ENCODE peak calls at places on chromosome 4, in ten cellular contexts. One of them, this sample, is unnamed.

GRCh38 chr4:24063771-24064170 is 173.9 kb upstream of the PPARGC1A start:
- DNase-seq in lung: no peak
- DNase-seq in A673: peak
- DNase-seq in suprapubic skin: no peak
- DNase-seq in omental fat pad: no peak
- DNase-seq in K562: no peak
- DNase-seq in HCT116: no peak
- DNase-seq in nephron progenitor cell: no peak
- DNase-seq in hepatocyte: no peak
- DNase-seq in uterus: no peak
- DNase-seq in this sample: no peak

GRCh38 chr4:84962102-84962501 is 4.4 kb downstream of the WDFY3 start:
- DNase-seq in lung: no peak
- DNase-seq in A673: no peak
- DNase-seq in suprapubic skin: no peak
- DNase-seq in omental fat pad: no peak
- DNase-seq in K562: no peak
- DNase-seq in HCT116: no peak
- DNase-seq in nephron progenitor cell: no peak
- DNase-seq in hepatocyte: no peak
- DNase-seq in uterus: no peak
- DNase-seq in this sample: no peak

GRCh38 chr4:184306949-184307348 is 89.3 kb upstream of the ENPP6 start:
- DNase-seq in lung: no peak
- DNase-seq in A673: no peak
- DNase-seq in suprapubic skin: no peak
- DNase-seq in omental fat pad: no peak
- DNase-seq in K562: no peak
- DNase-seq in HCT116: no peak
- DNase-seq in nephron progenitor cell: no peak
- DNase-seq in hepatocyte: no peak
- DNase-seq in uterus: no peak
- DNase-seq in this sample: no peak

GRCh38 chr4:74934016-74934821 is 1.3 kb downstream of the PARM1 start:
- DNase-seq in lung: peak
- DNase-seq in A673: peak
- DNase-seq in suprapubic skin: no peak
- DNase-seq in omental fat pad: no peak
- DNase-seq in K562: no peak
- DNase-seq in HCT116: no peak
- DNase-seq in nephron progenitor cell: peak
- DNase-seq in hepatocyte: peak
- DNase-seq in uterus: peak
- DNase-seq in this sample: peak

GRCh38 chr4:8128096-8128856 is 30.3 kb downstream of the ABLIM2 start:
- DNase-seq in lung: no peak
- DNase-seq in A673: no peak
- DNase-seq in suprapubic skin: no peak
- DNase-seq in omental fat pad: no peak
- DNase-seq in K562: no peak
- DNase-seq in HCT116: no peak
- DNase-seq in nephron progenitor cell: peak
- DNase-seq in hepatocyte: no peak
- DNase-seq in uterus: no peak
- DNase-seq in this sample: no peak

GRCh38 chr4:95304898-95305297 is 243.9 kb downstream of the UNC5C start:
- DNase-seq in lung: peak
- DNase-seq in A673: no peak
- DNase-seq in suprapubic skin: no peak
- DNase-seq in omental fat pad: no peak
- DNase-seq in K562: no peak
- DNase-seq in HCT116: no peak
- DNase-seq in nephron progenitor cell: no peak
- DNase-seq in hepatocyte: no peak
- DNase-seq in uterus: no peak
- DNase-seq in this sample: peak

GRCh38 chr4:47383829-47384427 is 79.6 kb downstream of the COMMD8 start:
- DNase-seq in lung: no peak
- DNase-seq in A673: peak
- DNase-seq in suprapubic skin: no peak
- DNase-seq in omental fat pad: no peak
- DNase-seq in K562: peak
- DNase-seq in HCT116: peak
- DNase-seq in nephron progenitor cell: no peak
- DNase-seq in hepatocyte: peak
- DNase-seq in uterus: no peak
- DNase-seq in this sample: no peak

GRCh38 chr4:23952258-23952657 is 62.4 kb upstream of the PPARGC1A start:
- DNase-seq in lung: no peak
- DNase-seq in A673: no peak
- DNase-seq in suprapubic skin: no peak
- DNase-seq in omental fat pad: no peak
- DNase-seq in K562: no peak
- DNase-seq in HCT116: no peak
- DNase-seq in nephron progenitor cell: no peak
- DNase-seq in hepatocyte: no peak
- DNase-seq in uterus: no peak
- DNase-seq in this sample: no peak

GRCh38 chr4:115424852-115425251 is 311.4 kb upstream of the NDST4 start:
- DNase-seq in lung: no peak
- DNase-seq in A673: no peak
- DNase-seq in suprapubic skin: no peak
- DNase-seq in omental fat pad: no peak
- DNase-seq in K562: no peak
- DNase-seq in HCT116: no peak
- DNase-seq in nephron progenitor cell: no peak
- DNase-seq in hepatocyte: no peak
- DNase-seq in uterus: no peak
- DNase-seq in this sample: peak

GRCh38 chr4:3342182-3342854 is 49.5 kb downstream of the RGS12 start:
- DNase-seq in lung: no peak
- DNase-seq in A673: peak
- DNase-seq in suprapubic skin: no peak
- DNase-seq in omental fat pad: no peak
- DNase-seq in K562: no peak
- DNase-seq in HCT116: no peak
- DNase-seq in nephron progenitor cell: no peak
- DNase-seq in hepatocyte: peak
- DNase-seq in uterus: no peak
- DNase-seq in this sample: no peak

GRCh38 chr4:41303372-41304118 is 46.8 kb downstream of the UCHL1 start:
- DNase-seq in lung: no peak
- DNase-seq in A673: no peak
- DNase-seq in suprapubic skin: no peak
- DNase-seq in omental fat pad: no peak
- DNase-seq in K562: no peak
- DNase-seq in HCT116: no peak
- DNase-seq in nephron progenitor cell: no peak
- DNase-seq in hepatocyte: no peak
- DNase-seq in uterus: no peak
- DNase-seq in this sample: no peak

GRCh38 chr4:77621254-77621653 is 15.6 kb downstream of the CXCL13 start:
- DNase-seq in lung: no peak
- DNase-seq in A673: no peak
- DNase-seq in suprapubic skin: no peak
- DNase-seq in omental fat pad: no peak
- DNase-seq in K562: no peak
- DNase-seq in HCT116: no peak
- DNase-seq in nephron progenitor cell: no peak
- DNase-seq in hepatocyte: no peak
- DNase-seq in uterus: no peak
- DNase-seq in this sample: no peak

GRCh38 chr4:113398441-113399143 is 349.1 kb downstream of the ANK2 start:
- DNase-seq in lung: no peak
- DNase-seq in A673: no peak
- DNase-seq in suprapubic skin: no peak
- DNase-seq in omental fat pad: no peak
- DNase-seq in K562: no peak
- DNase-seq in HCT116: no peak
- DNase-seq in nephron progenitor cell: no peak
- DNase-seq in hepatocyte: no peak
- DNase-seq in uterus: no peak
- DNase-seq in this sample: peak

GRCh38 chr4:169727616-169728015 is 30.1 kb downstream of the HPF1 start:
- DNase-seq in lung: no peak
- DNase-seq in A673: no peak
- DNase-seq in suprapubic skin: no peak
- DNase-seq in omental fat pad: no peak
- DNase-seq in K562: no peak
- DNase-seq in HCT116: no peak
- DNase-seq in nephron progenitor cell: no peak
- DNase-seq in hepatocyte: no peak
- DNase-seq in uterus: no peak
- DNase-seq in this sample: no peak

GRCh38 chr4:78168029-78168428 is 110.9 kb downstream of the FRAS1 start:
- DNase-seq in lung: no peak
- DNase-seq in A673: no peak
- DNase-seq in suprapubic skin: no peak
- DNase-seq in omental fat pad: no peak
- DNase-seq in K562: no peak
- DNase-seq in HCT116: no peak
- DNase-seq in nephron progenitor cell: no peak
- DNase-seq in hepatocyte: no peak
- DNase-seq in uterus: no peak
- DNase-seq in this sample: no peak

GRCh38 chr4:105666693-105667092 is 41.8 kb downstream of the INTS12 start:
- DNase-seq in lung: no peak
- DNase-seq in A673: peak
- DNase-seq in suprapubic skin: no peak
- DNase-seq in omental fat pad: no peak
- DNase-seq in K562: no peak
- DNase-seq in HCT116: no peak
- DNase-seq in nephron progenitor cell: no peak
- DNase-seq in hepatocyte: peak
- DNase-seq in uterus: no peak
- DNase-seq in this sample: no peak
- TF ChIP-seq CTCF in lung: no peak
- TF ChIP-seq CTCF in A673: peak
- TF ChIP-seq CTCF in suprapubic skin: no peak
- TF ChIP-seq CTCF in omental fat pad: no peak
- TF ChIP-seq CTCF in K562: peak
- TF ChIP-seq CTCF in HCT116: peak
- TF ChIP-seq CTCF in nephron progenitor cell: no peak
- TF ChIP-seq CTCF in hepatocyte: peak
- TF ChIP-seq CTCF in uterus: peak
- TF ChIP-seq CTCF in this sample: no peak

GRCh38 chr4:98027827-98028226 is 115.4 kb downstream of the STPG2 start:
- DNase-seq in lung: no peak
- DNase-seq in A673: peak
- DNase-seq in suprapubic skin: no peak
- DNase-seq in omental fat pad: no peak
- DNase-seq in K562: no peak
- DNase-seq in HCT116: peak
- DNase-seq in nephron progenitor cell: no peak
- DNase-seq in hepatocyte: peak
- DNase-seq in uterus: no peak
- DNase-seq in this sample: peak
- TF ChIP-seq CTCF in lung: no peak
- TF ChIP-seq CTCF in A673: peak
- TF ChIP-seq CTCF in suprapubic skin: no peak
- TF ChIP-seq CTCF in omental fat pad: no peak
- TF ChIP-seq CTCF in K562: peak
- TF ChIP-seq CTCF in HCT116: peak
- TF ChIP-seq CTCF in nephron progenitor cell: peak
- TF ChIP-seq CTCF in hepatocyte: no peak
- TF ChIP-seq CTCF in uterus: no peak
- TF ChIP-seq CTCF in this sample: no peak

DNA sequence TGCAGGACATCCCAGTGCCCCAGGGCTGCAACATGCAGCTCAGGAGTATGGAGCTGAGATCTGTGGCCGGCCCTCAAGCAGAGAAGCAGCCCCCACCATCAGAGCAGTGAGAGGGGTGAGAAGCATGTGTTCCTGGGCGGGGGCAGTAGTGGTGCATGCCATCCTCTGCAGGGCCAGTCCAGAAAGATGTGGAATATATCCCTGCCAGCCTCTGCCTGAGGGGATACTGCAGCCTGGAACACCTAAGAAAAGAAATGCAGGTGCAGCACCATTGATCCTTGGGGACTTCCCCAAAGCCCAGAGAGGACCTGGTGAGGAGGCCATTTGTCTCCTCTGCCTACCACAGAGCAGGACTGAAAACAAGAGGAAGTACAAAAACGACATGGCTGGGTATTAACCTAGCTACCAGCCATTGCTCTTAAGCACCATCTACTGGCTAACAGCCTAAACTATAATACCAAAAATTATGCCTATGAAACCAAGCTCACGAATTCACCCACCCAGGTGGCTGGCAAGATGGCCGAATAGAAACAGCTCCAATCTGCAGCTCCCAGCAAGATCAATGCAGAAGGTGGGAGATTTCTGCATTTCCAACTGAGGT is 158.8 kb downstream of the ADGRA3 start:
- DNase-seq in lung: no peak
- DNase-seq in A673: peak
- DNase-seq in suprapubic skin: no peak
- DNase-seq in omental fat pad: no peak
- DNase-seq in K562: no peak
- DNase-seq in HCT116: no peak
- DNase-seq in nephron progenitor cell: no peak
- DNase-seq in hepatocyte: peak
- DNase-seq in uterus: no peak
- DNase-seq in this sample: no peak
- TF ChIP-seq CTCF in lung: no peak
- TF ChIP-seq CTCF in A673: peak
- TF ChIP-seq CTCF in suprapubic skin: no peak
- TF ChIP-seq CTCF in omental fat pad: no peak
- TF ChIP-seq CTCF in K562: no peak
- TF ChIP-seq CTCF in HCT116: peak
- TF ChIP-seq CTCF in nephron progenitor cell: peak
- TF ChIP-seq CTCF in hepatocyte: peak
- TF ChIP-seq CTCF in uterus: no peak
- TF ChIP-seq CTCF in this sample: no peak

DNA sequence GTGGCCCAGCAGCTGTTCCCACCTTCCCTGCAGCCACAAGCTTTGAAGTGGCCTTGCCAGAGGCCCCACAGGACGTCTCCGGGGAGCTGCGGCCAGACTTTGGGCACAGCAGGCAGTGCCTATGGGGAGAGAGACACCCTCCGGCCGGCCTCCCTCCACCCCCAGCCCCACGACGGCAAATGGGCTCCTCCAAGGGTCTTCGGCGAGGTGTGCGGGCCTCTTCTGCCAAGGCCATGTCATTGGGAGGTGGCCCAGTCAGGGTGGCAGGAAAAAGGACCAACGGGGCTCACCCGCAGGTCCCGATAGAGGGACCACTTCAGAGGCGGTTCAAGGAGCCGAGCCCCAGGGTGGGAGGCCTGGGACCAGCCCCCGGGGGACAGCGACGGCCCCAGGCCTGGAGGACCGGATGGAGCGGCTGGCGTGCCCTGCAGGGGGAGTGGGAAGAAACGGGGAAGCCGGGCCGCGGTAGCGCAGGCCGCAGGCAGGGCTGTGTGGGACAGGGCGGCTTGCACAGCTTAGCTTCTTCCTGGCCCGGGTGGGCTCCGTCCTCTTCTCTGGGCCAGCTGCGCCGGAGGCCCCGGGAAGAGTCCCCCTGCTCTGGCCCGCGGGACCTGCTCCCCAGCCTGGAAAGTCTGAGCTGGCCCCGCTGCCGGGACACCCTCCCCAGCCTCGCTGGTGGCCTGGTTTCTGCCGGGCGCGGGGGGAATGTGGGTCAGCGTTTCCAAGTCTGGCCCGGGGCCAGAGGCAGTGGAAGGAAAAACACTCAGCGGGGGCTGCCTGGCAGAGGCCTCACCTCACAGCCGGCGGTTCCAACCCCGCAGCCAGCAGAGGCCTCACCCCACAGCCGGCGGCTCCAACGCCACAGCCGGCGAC is 21.9 kb upstream of the SPON2 start:
- DNase-seq in lung: no peak
- DNase-seq in A673: no peak
- DNase-seq in suprapubic skin: peak
- DNase-seq in omental fat pad: peak
- DNase-seq in K562: no peak
- DNase-seq in HCT116: no peak
- DNase-seq in nephron progenitor cell: no peak
- DNase-seq in hepatocyte: peak
- DNase-seq in uterus: peak
- DNase-seq in this sample: no peak
- TF ChIP-seq CTCF in lung: no peak
- TF ChIP-seq CTCF in A673: no peak
- TF ChIP-seq CTCF in suprapubic skin: no peak
- TF ChIP-seq CTCF in omental fat pad: no peak
- TF ChIP-seq CTCF in K562: no peak
- TF ChIP-seq CTCF in HCT116: no peak
- TF ChIP-seq CTCF in nephron progenitor cell: no peak
- TF ChIP-seq CTCF in hepatocyte: no peak
- TF ChIP-seq CTCF in uterus: no peak
- TF ChIP-seq CTCF in this sample: no peak